ENCODE peak calls at places on chromosomes 6 and 20, in four cellular contexts. J is esophagus squamous epithelium, M is lung, K is iPS DF 6.9. O is an unnamed sample.

GRCh38 chr6:112470950-112471349 is 123.8 kb downstream of the RFPL4B start:
- DNase-seq in J (no peak), M (no peak), K (no peak), O (peak; percentile 0)

GRCh38 chr6:75852721-75853120 is 103.7 kb downstream of the MYO6 start:
- DNase-seq in J (no peak), M (no peak), K (no peak), O (peak; percentile 51)

GRCh38 chr6:132962936-132963579 is 148.7 kb downstream of the RPS12 start:
- DNase-seq in J (no peak), M (peak; percentile 56), K (peak; percentile 60), O (peak; percentile 52)

GRCh38 chr6:137816133-137816579 is 50.9 kb upstream of the TNFAIP3 start:
- DNase-seq in J (no peak), M (no peak), K (no peak), O (no peak)

GRCh38 chr20:36717657-36718056 is 28.2 kb downstream of the NDRG3 start:
- DNase-seq in J (no peak), M (no peak), K (no peak), O (peak; percentile 17)

GRCh38 chr20:22385602-22386299 is 198.6 kb downstream of the FOXA2 start:
- DNase-seq in J (no peak), M (no peak), K (no peak), O (peak; percentile 37)

GRCh38 chr6:56814308-56814707 is 140.6 kb upstream of the BEND6 start:
- DNase-seq in J (no peak), M (no peak), K (no peak), O (no peak)

GRCh38 chr20:24965065-24965919 is 16.2 kb downstream of the CST7 start:
- DNase-seq in J (no peak), M (no peak), K (no peak), O (no peak)

GRCh38 chr6:78850621-78851020 is 16.7 kb upstream of the IRAK1BP1 start:
- DNase-seq in J (no peak), M (no peak), K (no peak), O (no peak)

GRCh38 chr20:22958390-22958789 is 76.7 kb upstream of the SSTR4 start:
- DNase-seq in J (no peak), M (no peak), K (no peak), O (no peak)

GRCh38 chr6:108996208-108996607 is 98.4 kb downstream of the SESN1 start:
- DNase-seq in J (no peak), M (no peak), K (no peak), O (no peak)

GRCh38 chr6:35359744-35360348 is 17.5 kb downstream of the PPARD start:
- DNase-seq in J (no peak), M (no peak), K (no peak), O (no peak)

GRCh38 chr20:1800777-1801176 is 94.4 kb upstream of the SIRPA start:
- DNase-seq in J (no peak), M (no peak), K (no peak), O (no peak)

GRCh38 chr20:44356353-44356723 is 839 bp downstream of the HNF4A start:
- DNase-seq in J (no peak), M (no peak), K (no peak), O (no peak)
- H3K4me3 ChIP-seq in J (no peak overlapping the region), M (no peak overlapping the region), K (no peak overlapping the region), O (peak overlapping the region; percentile 59)

GRCh38 chr20:57712851-57713504 is 3.2 kb upstream of the PMEPA1 start:
- DNase-seq in J (no peak), M (no peak), K (no peak), O (no peak)

GRCh38 chr20:57714409-57715267 is 4.8 kb upstream of the PMEPA1 start:
- DNase-seq in J (no peak), M (no peak), K (no peak), O (no peak)

GRCh38 chr20:57715268-57715904 is 5.6 kb upstream of the PMEPA1 start:
- DNase-seq in J (no peak), M (no peak), K (no peak), O (no peak)

GRCh38 chr20:57713505-57713903 is 3.7 kb upstream of the PMEPA1 start:
- DNase-seq in J (no peak), M (no peak), K (no peak), O (no peak)

DNA sequence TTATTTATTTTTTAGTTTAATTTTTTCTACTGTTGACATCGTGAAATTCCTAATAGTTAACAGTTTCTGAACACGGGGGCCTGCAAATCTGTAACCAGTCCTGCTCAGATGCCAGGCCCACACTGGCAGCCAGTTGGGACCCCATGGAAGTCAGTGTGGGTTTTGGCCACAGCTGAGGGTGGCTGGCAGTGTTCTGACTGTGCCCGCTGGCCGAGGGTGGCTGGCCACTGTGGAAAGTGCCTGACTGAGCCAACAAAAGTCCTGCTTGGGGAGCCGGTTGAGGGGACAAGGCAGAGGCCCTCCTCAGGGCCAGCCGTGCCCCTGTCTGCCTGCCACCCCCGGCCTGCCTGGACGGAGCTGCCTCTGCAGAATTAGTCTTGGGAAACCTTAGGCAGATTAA is 4.1 kb upstream of the PMEPA1 start:
- DNase-seq in J (no peak), M (no peak), K (no peak), O (no peak)
- H3K4me1 ChIP-seq in J (peaks cover 71% of the 10 kb centered on the region), M (peaks cover 21% of the 10 kb centered on the region), K (no peaks in the 10 kb centered on the region), O (no peaks in the 10 kb centered on the region)

DNA sequence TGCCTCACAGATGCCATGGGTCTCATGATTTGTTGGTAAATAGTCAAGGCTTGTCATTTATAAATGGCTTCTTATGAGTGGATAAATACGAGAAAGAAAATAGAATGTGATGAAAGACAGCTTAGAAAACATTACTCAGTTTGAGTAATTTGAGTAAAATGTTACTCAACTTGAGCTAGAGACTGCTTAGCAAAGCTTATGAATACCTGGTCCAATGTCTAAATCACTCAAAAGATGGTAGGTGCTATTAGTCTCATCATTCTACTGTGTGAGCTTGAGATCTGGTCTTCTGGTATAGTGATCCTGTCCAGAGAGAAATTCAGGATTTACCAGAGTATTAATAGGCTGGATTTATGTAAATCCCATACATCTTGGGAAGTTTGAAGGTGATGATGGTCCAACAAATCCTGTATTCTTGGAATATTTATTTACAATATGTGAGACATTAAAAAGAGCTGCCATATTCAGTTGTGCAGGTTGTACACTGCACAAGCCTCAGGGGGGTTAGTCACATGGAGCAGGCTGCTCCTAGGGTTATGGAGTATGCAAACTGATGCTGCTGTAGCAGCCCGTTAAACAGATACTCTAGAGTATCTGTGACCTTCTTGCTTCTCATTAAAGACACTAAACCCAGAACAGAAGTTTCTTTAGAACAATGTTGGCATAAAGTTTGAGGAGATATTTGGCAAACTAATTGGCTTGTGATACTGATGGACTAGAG is 112.9 kb downstream of the RCAN2 start:
- DNase-seq in J (no peak), M (no peak), K (no peak), O (no peak)
- H3K27ac ChIP-seq in J (no peak overlapping the region), M (no peak overlapping the region), K (no peak overlapping the region), O (no peak overlapping the region)

DNA sequence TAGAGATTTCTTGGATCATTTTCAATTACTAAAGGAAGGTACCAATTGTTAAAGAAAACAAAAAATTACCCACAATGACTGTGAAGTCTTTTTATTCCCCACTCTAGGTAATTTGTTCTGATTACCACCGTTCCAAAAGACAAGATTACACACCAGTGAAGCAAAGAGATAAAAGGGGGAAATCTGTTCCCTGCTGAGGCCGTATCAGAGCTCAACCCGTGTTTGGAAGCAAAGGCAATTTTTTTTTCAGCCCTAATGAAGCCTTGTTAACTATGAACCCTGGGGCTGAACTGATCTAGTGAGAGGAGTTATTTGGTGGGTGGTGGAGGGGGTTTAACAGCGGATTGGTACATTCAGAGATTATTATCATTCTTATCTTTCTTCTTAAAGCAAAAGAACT is 128.5 kb downstream of the ALDH8A1 start:
- DNase-seq in J (no peak), M (no peak), K (no peak), O (no peak)
- H3K4me3 ChIP-seq in J (no peak overlapping the region), M (no peak overlapping the region), K (no peak overlapping the region), O (no peak overlapping the region)

GRCh38 chr6:149852180-149852579 is 12.0 kb downstream of the LRP11 start:
- DNase-seq in J (no peak), M (peak; percentile 67), K (no peak), O (no peak)
- H3K4me1 ChIP-seq in J (peaks cover 72% of the 10 kb centered on the region), M (peaks cover 11% of the 10 kb centered on the region), K (peaks cover 2% of the 10 kb centered on the region), O (no peaks in the 10 kb centered on the region)

GRCh38 chr6:168666170-168666569 is 225.2 kb downstream of the SMOC2 start:
- DNase-seq in J (no peak), M (no peak), K (no peak), O (no peak)
- H3K27ac ChIP-seq in J (peak overlapping the region; percentile 59), M (no peak overlapping the region), K (no peak overlapping the region), O (no peak overlapping the region)

O was measured in small intestine.